ENCODE peak calls at places on chromosomes 12 and 14, in seven cellular contexts. One of them, this sample, is unnamed.
A peak's percentile ranks its signal among the peaks of the same experiment; 100 is the strongest.

GRCh38 chr12:4069046-4070010 is 196.1 kb upstream of the PARP11 start:
- DNase-seq in GM23248: no peak
- DNase-seq in heart right ventricle: no peak
- DNase-seq in left ventricle myocardium inferior: no peak
- DNase-seq in neuronal stem cell: no peak
- DNase-seq in psoas muscle: no peak
- DNase-seq in mammary epithelial cell: no peak
- DNase-seq in this sample: no peak

GRCh38 chr14:74585406-74586335 is 26.4 kb downstream of the LTBP2 start:
- DNase-seq in left ventricle myocardium inferior: no peak
- DNase-seq in GM23248: no peak
- DNase-seq in heart right ventricle: no peak
- DNase-seq in mammary epithelial cell: no peak
- DNase-seq in psoas muscle: peak; percentile 35
- DNase-seq in neuronal stem cell: no peak
- DNase-seq in this sample: no peak

GRCh38 chr14:105205718-105206208 is 24.7 kb upstream of the NUDT14 start:
- DNase-seq in GM23248: peak; percentile 35
- DNase-seq in left ventricle myocardium inferior: no peak
- DNase-seq in mammary epithelial cell: no peak
- DNase-seq in heart right ventricle: peak; percentile 59
- DNase-seq in psoas muscle: no peak
- DNase-seq in neuronal stem cell: no peak
- DNase-seq in this sample: no peak

GRCh38 chr14:63266106-63266505 is 52.6 kb downstream of the GPHB5 start:
- DNase-seq in GM23248: no peak
- DNase-seq in mammary epithelial cell: peak; percentile 82
- DNase-seq in heart right ventricle: no peak
- DNase-seq in left ventricle myocardium inferior: no peak
- DNase-seq in neuronal stem cell: no peak
- DNase-seq in psoas muscle: no peak
- DNase-seq in this sample: peak; percentile 66

GRCh38 chr14:95519699-95520098 is 3.2 kb upstream of the SYNE3 start:
- DNase-seq in GM23248: peak; percentile 97
- DNase-seq in left ventricle myocardium inferior: peak; percentile 78
- DNase-seq in neuronal stem cell: no peak
- DNase-seq in mammary epithelial cell: peak; percentile 72
- DNase-seq in heart right ventricle: peak; percentile 62
- DNase-seq in psoas muscle: peak; percentile 86
- DNase-seq in this sample: no peak

GRCh38 chr12:132488127-132489077 is 1.5 kb upstream of the FBRSL1 start:
- DNase-seq in neuronal stem cell: no peak
- DNase-seq in psoas muscle: peak; percentile 57
- DNase-seq in heart right ventricle: peak; percentile 61
- DNase-seq in mammary epithelial cell: no peak
- DNase-seq in left ventricle myocardium inferior: peak; percentile 61
- DNase-seq in GM23248: no peak
- DNase-seq in this sample: no peak

GRCh38 chr12:68237068-68237467 is 11.5 kb upstream of the IL26 start:
- DNase-seq in GM23248: peak; percentile 38
- DNase-seq in left ventricle myocardium inferior: no peak
- DNase-seq in mammary epithelial cell: no peak
- DNase-seq in heart right ventricle: no peak
- DNase-seq in neuronal stem cell: no peak
- DNase-seq in psoas muscle: no peak
- DNase-seq in this sample: no peak

GRCh38 chr12:98998697-98999299 is 353.7 kb downstream of the APAF1 start:
- DNase-seq in neuronal stem cell: peak; percentile 37
- DNase-seq in psoas muscle: no peak
- DNase-seq in heart right ventricle: no peak
- DNase-seq in mammary epithelial cell: peak; percentile 26
- DNase-seq in left ventricle myocardium inferior: no peak
- DNase-seq in GM23248: peak; percentile 68
- DNase-seq in this sample: no peak

GRCh38 chr12:32891956-32892355 is 4.6 kb downstream of the PKP2 start:
- DNase-seq in GM23248: peak; percentile 9
- DNase-seq in psoas muscle: no peak
- DNase-seq in neuronal stem cell: peak; percentile 40
- DNase-seq in mammary epithelial cell: peak; percentile 74
- DNase-seq in left ventricle myocardium inferior: no peak
- DNase-seq in heart right ventricle: no peak
- DNase-seq in this sample: no peak

GRCh38 chr12:32893458-32893857 is 3.1 kb downstream of the PKP2 start:
- DNase-seq in heart right ventricle: no peak
- DNase-seq in GM23248: no peak
- DNase-seq in neuronal stem cell: no peak
- DNase-seq in mammary epithelial cell: no peak
- DNase-seq in left ventricle myocardium inferior: no peak
- DNase-seq in psoas muscle: no peak
- DNase-seq in this sample: no peak

GRCh38 chr12:32889073-32889760 is 7.4 kb downstream of the PKP2 start:
- DNase-seq in heart right ventricle: no peak
- DNase-seq in neuronal stem cell: no peak
- DNase-seq in mammary epithelial cell: peak; percentile 81
- DNase-seq in left ventricle myocardium inferior: no peak
- DNase-seq in psoas muscle: no peak
- DNase-seq in GM23248: no peak
- DNase-seq in this sample: peak; percentile 29

GRCh38 chr12:32893008-32893407 is 3.6 kb downstream of the PKP2 start:
- DNase-seq in left ventricle myocardium inferior: no peak
- DNase-seq in GM23248: no peak
- DNase-seq in psoas muscle: no peak
- DNase-seq in heart right ventricle: no peak
- DNase-seq in neuronal stem cell: no peak
- DNase-seq in mammary epithelial cell: no peak
- DNase-seq in this sample: no peak

DNA sequence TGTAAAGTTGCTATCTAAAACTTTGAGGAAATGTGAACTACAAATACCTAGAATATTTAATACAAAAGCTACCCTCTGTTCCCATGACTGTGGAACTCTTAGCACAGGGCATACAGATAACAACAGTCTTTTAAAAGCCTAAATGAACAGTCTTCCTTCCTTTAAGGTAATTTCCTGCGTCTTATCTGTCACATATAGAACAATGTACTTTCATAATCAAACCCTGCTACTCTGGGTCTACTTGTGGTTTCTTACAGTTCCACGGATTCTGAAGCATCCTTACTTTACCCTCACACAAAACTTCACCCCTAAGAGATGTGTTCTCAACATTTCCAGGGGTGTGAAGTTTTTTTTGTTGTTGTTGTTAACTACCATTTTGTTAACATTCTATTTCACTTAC is 5.1 kb downstream of the PKP2 start:
- DNase-seq in psoas muscle: no peak
- DNase-seq in neuronal stem cell: no peak
- DNase-seq in GM23248: no peak
- DNase-seq in mammary epithelial cell: no peak
- DNase-seq in left ventricle myocardium inferior: no peak
- DNase-seq in heart right ventricle: no peak
- DNase-seq in this sample: no peak
- H3K27ac ChIP-seq in psoas muscle: no peak overlapping the region
- H3K27ac ChIP-seq in neuronal stem cell: no peak overlapping the region
- H3K27ac ChIP-seq in GM23248: no peak overlapping the region
- H3K27ac ChIP-seq in mammary epithelial cell: peak overlapping the region; percentile 88
- H3K27ac ChIP-seq in left ventricle myocardium inferior: peak overlapping the region; percentile 91
- H3K27ac ChIP-seq in heart right ventricle: peak overlapping the region; percentile 89
- H3K27ac ChIP-seq in this sample: peak overlapping the region; percentile 91

GRCh38 chr12:6083606-6084005 is 40.9 kb downstream of the VWF start:
- DNase-seq in heart right ventricle: no peak
- DNase-seq in left ventricle myocardium inferior: no peak
- DNase-seq in neuronal stem cell: no peak
- DNase-seq in mammary epithelial cell: no peak
- DNase-seq in psoas muscle: no peak
- DNase-seq in GM23248: no peak
- DNase-seq in this sample: no peak

GRCh38 chr12:6085841-6086240 is 38.6 kb downstream of the VWF start:
- DNase-seq in mammary epithelial cell: no peak
- DNase-seq in GM23248: no peak
- DNase-seq in heart right ventricle: no peak
- DNase-seq in neuronal stem cell: no peak
- DNase-seq in psoas muscle: no peak
- DNase-seq in left ventricle myocardium inferior: no peak
- DNase-seq in this sample: no peak

GRCh38 chr12:6084969-6085450 is 39.5 kb downstream of the VWF start:
- DNase-seq in heart right ventricle: no peak
- DNase-seq in mammary epithelial cell: no peak
- DNase-seq in psoas muscle: no peak
- DNase-seq in GM23248: no peak
- DNase-seq in left ventricle myocardium inferior: no peak
- DNase-seq in neuronal stem cell: no peak
- DNase-seq in this sample: no peak

GRCh38 chr12:6082613-6083012 is 41.9 kb downstream of the VWF start:
- DNase-seq in mammary epithelial cell: no peak
- DNase-seq in heart right ventricle: no peak
- DNase-seq in psoas muscle: no peak
- DNase-seq in neuronal stem cell: no peak
- DNase-seq in GM23248: no peak
- DNase-seq in left ventricle myocardium inferior: no peak
- DNase-seq in this sample: no peak

DNA sequence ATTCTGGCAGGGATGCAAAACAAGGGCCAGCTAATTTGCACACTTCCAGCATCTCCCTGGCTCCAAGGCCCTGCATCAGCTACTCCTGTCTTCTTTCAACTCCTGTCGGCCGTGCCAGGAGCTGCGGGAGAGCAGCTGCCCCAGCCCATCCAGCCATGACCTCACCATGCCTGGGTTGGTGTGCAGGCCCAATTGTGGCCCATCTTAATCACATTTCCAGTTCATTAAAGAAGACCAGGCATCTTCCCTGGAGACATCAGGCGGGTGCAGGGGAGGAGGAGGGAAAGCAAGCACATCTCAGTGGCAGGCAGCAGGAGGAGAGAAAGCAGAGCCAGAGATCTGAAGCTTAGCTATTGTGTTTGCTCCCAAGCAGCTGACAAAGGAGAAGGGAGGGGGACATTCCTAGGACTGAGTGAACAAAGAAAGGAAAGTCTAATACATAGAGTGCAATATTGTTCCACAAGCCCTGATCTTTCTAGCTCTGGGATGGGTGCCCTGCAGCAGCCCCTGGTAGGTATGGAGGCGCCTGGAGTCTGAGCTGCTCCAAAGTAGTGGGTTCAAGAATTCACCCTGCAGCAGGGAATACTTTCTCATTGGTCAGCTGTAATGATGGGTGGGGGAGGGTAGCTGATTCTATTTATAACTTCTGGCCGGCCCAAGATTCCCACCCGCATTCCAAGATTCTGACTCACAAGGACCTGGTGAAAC is 40.1 kb downstream of the VWF start:
- DNase-seq in GM23248: peak; percentile 79
- DNase-seq in neuronal stem cell: peak; percentile 81
- DNase-seq in psoas muscle: no peak
- DNase-seq in left ventricle myocardium inferior: no peak
- DNase-seq in heart right ventricle: no peak
- DNase-seq in mammary epithelial cell: peak; percentile 64
- DNase-seq in this sample: no peak
- H3K27ac ChIP-seq in GM23248: peak overlapping the region; percentile 9
- H3K27ac ChIP-seq in neuronal stem cell: peak overlapping the region; percentile 88
- H3K27ac ChIP-seq in psoas muscle: no peak overlapping the region
- H3K27ac ChIP-seq in left ventricle myocardium inferior: peak overlapping the region; percentile 80
- H3K27ac ChIP-seq in heart right ventricle: peak overlapping the region; percentile 63
- H3K27ac ChIP-seq in mammary epithelial cell: no peak overlapping the region
- H3K27ac ChIP-seq in this sample: no peak overlapping the region

GRCh38 chr12:114696443-114697245 is 12.7 kb upstream of the TBX3 start:
- DNase-seq in heart right ventricle: no peak
- DNase-seq in neuronal stem cell: no peak
- DNase-seq in GM23248: no peak
- DNase-seq in mammary epithelial cell: no peak
- DNase-seq in psoas muscle: no peak
- DNase-seq in left ventricle myocardium inferior: no peak
- DNase-seq in this sample: no peak

GRCh38 chr12:114693532-114693931 is 9.6 kb upstream of the TBX3 start:
- DNase-seq in mammary epithelial cell: no peak
- DNase-seq in left ventricle myocardium inferior: no peak
- DNase-seq in psoas muscle: no peak
- DNase-seq in heart right ventricle: no peak
- DNase-seq in neuronal stem cell: no peak
- DNase-seq in GM23248: no peak
- DNase-seq in this sample: no peak

GRCh38 chr12:114694436-114695304 is 10.7 kb upstream of the TBX3 start:
- DNase-seq in GM23248: no peak
- DNase-seq in psoas muscle: no peak
- DNase-seq in heart right ventricle: no peak
- DNase-seq in left ventricle myocardium inferior: no peak
- DNase-seq in mammary epithelial cell: no peak
- DNase-seq in neuronal stem cell: no peak
- DNase-seq in this sample: no peak

GRCh38 chr12:114697246-114697716 is 13.3 kb upstream of the TBX3 start:
- DNase-seq in left ventricle myocardium inferior: no peak
- DNase-seq in GM23248: no peak
- DNase-seq in heart right ventricle: no peak
- DNase-seq in neuronal stem cell: no peak
- DNase-seq in mammary epithelial cell: no peak
- DNase-seq in psoas muscle: no peak
- DNase-seq in this sample: no peak

DNA sequence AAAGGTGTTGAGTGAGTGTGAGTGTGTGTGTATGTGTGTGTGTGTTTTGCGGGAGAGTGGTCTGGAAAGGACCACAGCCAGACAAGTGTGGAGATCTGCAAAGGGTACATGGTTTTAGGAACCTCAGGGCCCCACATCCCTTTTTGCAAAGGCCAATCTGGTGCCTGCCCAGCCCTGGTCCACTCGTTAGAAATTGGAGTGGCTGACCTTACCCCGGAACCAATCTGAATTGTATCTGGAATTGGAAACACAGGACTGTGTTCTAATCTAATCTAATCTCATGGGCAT is 11.3 kb upstream of the TBX3 start:
- DNase-seq in heart right ventricle: no peak
- DNase-seq in psoas muscle: no peak
- DNase-seq in GM23248: no peak
- DNase-seq in mammary epithelial cell: no peak
- DNase-seq in neuronal stem cell: no peak
- DNase-seq in left ventricle myocardium inferior: no peak
- DNase-seq in this sample: no peak
- H3K27ac ChIP-seq in heart right ventricle: no peak overlapping the region
- H3K27ac ChIP-seq in psoas muscle: no peak overlapping the region
- H3K27ac ChIP-seq in GM23248: no peak overlapping the region
- H3K27ac ChIP-seq in mammary epithelial cell: no peak overlapping the region
- H3K27ac ChIP-seq in neuronal stem cell: no peak overlapping the region
- H3K27ac ChIP-seq in left ventricle myocardium inferior: no peak overlapping the region
- H3K27ac ChIP-seq in this sample: peak overlapping the region; percentile 84

GRCh38 chr12:118370601-118371000 is 2.1 kb downstream of the TAOK3 start:
- DNase-seq in GM23248: no peak
- DNase-seq in heart right ventricle: no peak
- DNase-seq in psoas muscle: no peak
- DNase-seq in mammary epithelial cell: no peak
- DNase-seq in left ventricle myocardium inferior: no peak
- DNase-seq in neuronal stem cell: no peak
- DNase-seq in this sample: no peak

GRCh38 chr12:118373628-118374027 is 921 bp upstream of the TAOK3 start:
- DNase-seq in neuronal stem cell: no peak
- DNase-seq in left ventricle myocardium inferior: no peak
- DNase-seq in psoas muscle: no peak
- DNase-seq in mammary epithelial cell: no peak
- DNase-seq in GM23248: no peak
- DNase-seq in heart right ventricle: no peak
- DNase-seq in this sample: no peak

GRCh38 chr12:118374126-118374725 is 1.5 kb upstream of the TAOK3 start:
- DNase-seq in psoas muscle: no peak
- DNase-seq in neuronal stem cell: no peak
- DNase-seq in heart right ventricle: no peak
- DNase-seq in GM23248: peak; percentile 6
- DNase-seq in mammary epithelial cell: no peak
- DNase-seq in left ventricle myocardium inferior: no peak
- DNase-seq in this sample: no peak

GRCh38 chr12:118372541-118373495 is at the start of gene TAOK3:
- DNase-seq in mammary epithelial cell: peak; percentile 98
- DNase-seq in neuronal stem cell: peak; percentile 96
- DNase-seq in psoas muscle: peak; percentile 99
- DNase-seq in left ventricle myocardium inferior: peak; percentile 98
- DNase-seq in GM23248: peak; percentile 99
- DNase-seq in heart right ventricle: peak; percentile 98
- DNase-seq in this sample: peak; percentile 92

DNA sequence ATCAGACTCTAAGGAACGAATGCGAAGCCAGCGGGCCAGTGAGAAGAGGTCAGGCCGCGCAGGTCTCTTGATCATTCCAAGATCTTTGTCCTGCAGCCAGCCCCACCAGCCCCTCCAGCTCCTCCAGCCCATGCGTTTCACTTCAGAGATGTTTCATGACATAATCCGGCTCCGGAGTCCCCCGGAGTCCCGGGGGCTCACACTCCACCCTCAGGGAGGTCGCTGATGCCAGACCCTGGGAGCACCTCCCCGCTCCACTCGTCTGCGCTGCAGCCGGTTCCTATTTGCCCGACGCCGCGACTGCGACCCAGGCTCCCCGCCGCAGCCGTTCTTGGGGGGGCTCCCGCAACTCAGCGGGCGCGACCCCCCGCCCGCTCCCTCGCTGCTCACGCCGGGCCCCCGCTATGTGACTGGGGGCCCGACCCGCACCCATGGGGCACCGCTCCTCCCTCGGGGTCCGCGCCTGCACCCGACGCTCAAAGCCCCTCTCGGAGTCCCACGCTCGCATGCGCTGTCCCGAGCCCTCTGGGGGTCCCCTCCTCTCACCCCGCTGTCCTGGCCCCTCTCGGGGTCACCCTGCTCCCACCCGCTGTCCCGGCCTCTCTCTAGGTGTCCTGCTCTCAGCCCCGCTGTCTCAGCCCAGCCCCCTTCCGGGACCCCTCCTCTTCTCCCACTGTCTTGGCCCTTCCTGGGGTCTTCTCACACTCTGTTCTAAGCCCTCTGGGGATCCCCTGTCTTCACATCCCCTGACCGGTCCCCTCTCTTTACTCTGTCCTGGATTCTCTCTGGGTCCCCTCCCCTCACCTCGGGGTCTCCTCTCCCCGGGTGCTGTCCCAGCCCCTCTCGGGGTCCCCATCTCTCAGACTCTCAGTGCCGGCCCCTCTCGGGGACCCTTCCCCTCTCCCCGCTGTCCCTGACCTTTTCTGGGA is 1.1 kb downstream of the TAOK3 start:
- DNase-seq in psoas muscle: peak; percentile 59
- DNase-seq in left ventricle myocardium inferior: peak; percentile 25
- DNase-seq in GM23248: peak; percentile 61
- DNase-seq in mammary epithelial cell: peak; percentile 31
- DNase-seq in heart right ventricle: peak; percentile 39
- DNase-seq in neuronal stem cell: peak; percentile 21
- DNase-seq in this sample: no peak
- H3K27ac ChIP-seq in psoas muscle: peak overlapping the region; percentile 96
- H3K27ac ChIP-seq in left ventricle myocardium inferior: peak overlapping the region; percentile 95
- H3K27ac ChIP-seq in GM23248: peak overlapping the region; percentile 13
- H3K27ac ChIP-seq in mammary epithelial cell: peak overlapping the region; percentile 65
- H3K27ac ChIP-seq in heart right ventricle: peak overlapping the region; percentile 79
- H3K27ac ChIP-seq in neuronal stem cell: no peak overlapping the region
- H3K27ac ChIP-seq in this sample: peak overlapping the region; percentile 65